ENCODE peak calls at places on chromosomes 6 and 20, in five cellular contexts. P is mucosa of descending colon, C is astrocyte of the cerebellum, Y is cardiac fibroblast, X is fibroblast of mammary gland. B is an unnamed sample.

GRCh38 chr6:40956871-40957270 is 82.2 kb downstream of the UNC5CL start:
- DNase-seq in P (no peak), C (no peak), Y (no peak), X (peak; percentile 24), B (no peak)

GRCh38 chr20:9068896-9069663 is at the start of gene PLCB4:
- DNase-seq in P (peak; percentile 77), C (no peak), Y (peak; percentile 20), X (peak; percentile 25), B (peak; percentile 36)

GRCh38 chr6:26056583-26057350 is 30.5 kb upstream of the HFE start:
- DNase-seq in P (peak; percentile 64), C (no peak), Y (peak; percentile 35), X (peak; percentile 31), B (peak; percentile 59)

GRCh38 chr20:4814696-4815252 is 93.1 kb downstream of the PRND start:
- DNase-seq in P (peak; percentile 52), C (no peak), Y (no peak), X (no peak), B (no peak)

GRCh38 chr6:39669117-39669690 is 56.0 kb downstream of the KIF6 start:
- DNase-seq in P (no peak), C (peak; percentile 46), Y (no peak), X (no peak), B (peak; percentile 71)

GRCh38 chr20:59439243-59439642 is 138.8 kb downstream of the EDN3 start:
- DNase-seq in P (no peak), C (no peak), Y (no peak), X (no peak), B (no peak)

GRCh38 chr6:7726416-7727149 is 684 bp downstream of the BMP6 start:
- DNase-seq in P (no peak), C (no peak), Y (peak; percentile 12), X (no peak), B (no peak)

GRCh38 chr6:11613858-11614257 is 76.3 kb downstream of the TMEM170B start:
- DNase-seq in P (no peak), C (peak; percentile 94), Y (peak; percentile 81), X (peak; percentile 76), B (peak; percentile 97)

GRCh38 chr20:1373614-1374013 is 19.2 kb downstream of the FKBP1A start:
- DNase-seq in P (peak; percentile 1), C (no peak), Y (no peak), X (no peak), B (no peak)

GRCh38 chr20:50957276-50957675 is 1.1 kb downstream of the DPM1 start:
- DNase-seq in P (no peak), C (no peak), Y (peak; percentile 49), X (peak; percentile 27), B (no peak)

GRCh38 chr20:50957798-50958732 is at the start of gene DPM1:
- DNase-seq in P (peak; percentile 93), C (no peak), Y (peak; percentile 94), X (peak; percentile 90), B (peak; percentile 95)

GRCh38 chr20:50959543-50960126 is 1.0 kb downstream of the MOCS3 start:
- DNase-seq in P (no peak), C (no peak), Y (no peak), X (no peak), B (no peak)

GRCh38 chr20:50953821-50954220 is 4.5 kb downstream of the DPM1 start:
- DNase-seq in P (no peak), C (no peak), Y (no peak), X (no peak), B (no peak)

DNA sequence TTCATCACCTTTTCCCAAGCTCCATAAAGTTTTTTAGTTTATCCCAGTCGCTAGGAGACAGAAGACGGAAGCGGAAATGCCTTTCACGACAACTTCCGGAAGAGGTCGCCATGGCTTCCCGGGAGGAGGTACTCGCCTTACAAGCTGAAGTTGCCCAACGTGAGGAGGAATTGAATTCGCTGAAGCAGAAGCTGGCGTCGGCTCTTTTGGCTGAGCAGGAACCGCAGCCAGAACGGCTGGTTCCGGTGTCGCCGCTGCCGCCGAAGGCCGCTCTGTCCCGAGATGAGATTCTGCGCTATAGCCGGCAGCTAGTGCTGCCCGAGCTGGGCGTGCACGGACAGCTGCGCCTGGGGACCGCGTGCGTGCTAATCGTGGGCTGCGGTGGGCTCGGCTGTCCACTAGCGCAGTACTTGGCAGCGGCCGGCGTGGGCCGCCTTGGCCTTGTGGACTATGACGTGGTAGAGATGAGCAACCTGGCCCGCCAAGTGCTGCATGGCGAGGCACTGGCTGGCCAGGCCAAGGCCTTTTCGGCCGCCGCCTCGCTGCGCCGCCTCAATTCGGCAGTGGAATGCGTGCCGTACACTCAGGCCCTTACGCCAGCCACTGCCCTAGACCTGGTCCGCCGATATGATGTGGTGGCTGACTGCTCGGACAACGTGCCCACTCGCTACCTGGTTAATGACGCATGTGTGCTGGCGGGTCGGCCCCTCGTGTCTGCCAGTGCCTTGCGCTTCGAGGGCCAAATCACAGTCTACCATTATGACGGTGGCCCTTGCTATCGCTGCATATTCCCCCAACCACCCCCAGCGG is at the start of gene MOCS3:
- DNase-seq in P (peak; percentile 88), C (peak; percentile 87), Y (peak; percentile 96), X (peak; percentile 93), B (no peak)
- TF ChIP-seq CTCF in P (no peak), C (no peak), Y (no peak), X (no peak), B (no peak)

DNA sequence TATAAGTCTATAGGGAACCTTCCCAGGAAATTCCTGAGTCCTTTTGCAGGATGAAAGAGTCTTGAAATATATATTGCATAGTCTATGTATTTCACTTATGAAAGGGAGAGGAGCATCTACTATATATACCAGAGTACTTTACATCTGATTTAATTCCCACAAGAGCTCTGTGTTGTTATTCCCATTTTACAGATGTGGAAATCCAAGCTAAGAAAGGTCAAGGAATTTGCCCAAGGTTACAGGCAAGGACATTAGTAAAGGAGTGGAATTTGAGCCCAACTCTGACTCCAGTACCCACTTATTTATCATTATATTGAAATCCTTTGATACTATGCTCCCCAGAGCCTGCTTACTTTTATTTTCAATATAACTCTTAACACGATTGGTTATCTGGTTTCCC is 2.6 kb downstream of the SESN1 start:
- DNase-seq in P (no peak), C (no peak), Y (no peak), X (no peak), B (no peak)
- H3K4me3 ChIP-seq in P (no peak overlapping the region), C (peak overlapping the region; percentile 79), Y (no peak overlapping the region), X (peak overlapping the region; percentile 86), B (peak overlapping the region; percentile 69)

GRCh38 chr6:105112577-105112976 is 67.2 kb downstream of the POPDC3 start:
- DNase-seq in P (no peak), C (no peak), Y (peak; percentile 5), X (peak; percentile 22), B (no peak)
- TF ChIP-seq CTCF in P (no peak), C (no peak), Y (peak; percentile 10), X (peak; percentile 16), B (no peak)

GRCh38 chr20:6053064-6053775 is 640 bp downstream of the LRRN4 start:
- DNase-seq in P (no peak), C (no peak), Y (no peak), X (no peak), B (no peak)
- H3K4me3 ChIP-seq in P (no peak overlapping the region), C (no peak overlapping the region), Y (no peak overlapping the region), X (no peak overlapping the region), B (no peak overlapping the region)

GRCh38 chr20:18057106-18057993 is at the start of gene OVOL2:
- DNase-seq in P (peak; percentile 96), C (no peak), Y (no peak), X (no peak), B (no peak)

GRCh38 chr20:18057994-18058349 is 256 bp upstream of the OVOL2 start:
- DNase-seq in P (no peak), C (no peak), Y (no peak), X (no peak), B (no peak)

GRCh38 chr20:18056174-18057105 is 1.3 kb downstream of the OVOL2 start:
- DNase-seq in P (peak; percentile 81), C (no peak), Y (no peak), X (no peak), B (no peak)

GRCh38 chr20:18059603-18060002 is 1.9 kb upstream of the OVOL2 start:
- DNase-seq in P (no peak), C (no peak), Y (no peak), X (no peak), B (no peak)

DNA sequence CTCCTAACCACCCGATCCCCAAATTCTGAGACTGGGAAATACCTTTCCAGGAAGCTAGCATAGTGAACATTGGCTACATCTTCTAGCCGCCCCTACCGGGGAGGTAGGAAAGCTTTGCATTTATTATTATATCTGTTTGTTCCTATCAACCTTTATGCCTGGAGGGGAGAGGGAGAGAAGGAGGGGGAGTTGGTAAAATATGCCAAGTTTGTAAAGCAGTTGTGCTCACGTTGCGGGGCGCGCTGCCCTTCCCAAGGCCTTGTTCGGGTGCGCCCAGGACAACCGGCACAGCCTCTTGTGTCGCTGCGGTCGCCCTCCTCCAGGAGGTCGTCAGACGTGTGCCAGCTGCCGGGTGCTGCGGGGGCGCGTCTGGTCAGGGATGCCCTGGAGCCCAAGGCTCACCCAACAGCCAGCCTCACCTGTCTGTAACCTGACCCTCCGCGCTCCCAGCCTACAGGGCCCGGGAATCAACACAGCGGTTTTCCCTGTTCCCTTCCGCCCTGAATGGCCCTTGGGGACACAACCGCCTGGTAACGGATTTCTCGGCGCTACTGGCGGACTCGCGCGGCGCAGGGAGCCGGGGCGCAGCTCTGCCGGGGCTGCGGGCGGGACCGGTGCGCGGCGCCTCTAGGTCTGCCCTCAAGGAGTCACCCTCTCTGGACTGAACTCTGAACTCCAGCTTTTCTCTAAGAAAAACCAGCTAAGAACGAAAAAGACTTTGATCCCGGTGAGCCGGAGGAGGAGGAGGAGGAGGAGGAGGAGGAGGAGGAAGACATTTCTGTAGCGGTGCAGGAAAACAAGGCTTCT is 1.1 kb upstream of the OVOL2 start:
- DNase-seq in P (peak; percentile 57), C (no peak), Y (no peak), X (no peak), B (no peak)
- TF ChIP-seq CTCF in P (no peak), C (no peak), Y (no peak), X (no peak), B (no peak)

DNA sequence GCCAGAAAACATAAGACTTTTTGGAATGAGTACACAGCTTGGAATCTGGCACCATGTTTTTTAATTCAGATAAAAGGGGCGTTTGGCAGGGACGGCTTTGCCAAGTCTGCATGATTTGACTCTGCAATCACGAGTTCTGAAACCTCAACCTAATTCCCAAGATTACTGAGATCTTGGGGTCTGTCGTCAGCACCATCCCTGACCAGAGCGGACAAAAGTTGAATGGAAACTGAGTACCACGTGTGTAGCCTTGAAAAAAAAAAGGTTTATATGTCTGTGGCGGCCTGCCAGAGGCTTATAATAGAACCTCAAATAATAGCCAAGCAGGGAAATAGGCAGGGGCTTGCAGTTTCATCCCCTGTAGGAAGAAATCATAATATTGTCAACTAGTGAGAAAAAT is 119.0 kb upstream of the ARID1B start:
- DNase-seq in P (no peak), C (peak; percentile 93), Y (peak; percentile 97), X (peak; percentile 75), B (peak; percentile 88)
- H3K4me3 ChIP-seq in P (no peak overlapping the region), C (no peak overlapping the region), Y (no peak overlapping the region), X (no peak overlapping the region), B (no peak overlapping the region)

DNA sequence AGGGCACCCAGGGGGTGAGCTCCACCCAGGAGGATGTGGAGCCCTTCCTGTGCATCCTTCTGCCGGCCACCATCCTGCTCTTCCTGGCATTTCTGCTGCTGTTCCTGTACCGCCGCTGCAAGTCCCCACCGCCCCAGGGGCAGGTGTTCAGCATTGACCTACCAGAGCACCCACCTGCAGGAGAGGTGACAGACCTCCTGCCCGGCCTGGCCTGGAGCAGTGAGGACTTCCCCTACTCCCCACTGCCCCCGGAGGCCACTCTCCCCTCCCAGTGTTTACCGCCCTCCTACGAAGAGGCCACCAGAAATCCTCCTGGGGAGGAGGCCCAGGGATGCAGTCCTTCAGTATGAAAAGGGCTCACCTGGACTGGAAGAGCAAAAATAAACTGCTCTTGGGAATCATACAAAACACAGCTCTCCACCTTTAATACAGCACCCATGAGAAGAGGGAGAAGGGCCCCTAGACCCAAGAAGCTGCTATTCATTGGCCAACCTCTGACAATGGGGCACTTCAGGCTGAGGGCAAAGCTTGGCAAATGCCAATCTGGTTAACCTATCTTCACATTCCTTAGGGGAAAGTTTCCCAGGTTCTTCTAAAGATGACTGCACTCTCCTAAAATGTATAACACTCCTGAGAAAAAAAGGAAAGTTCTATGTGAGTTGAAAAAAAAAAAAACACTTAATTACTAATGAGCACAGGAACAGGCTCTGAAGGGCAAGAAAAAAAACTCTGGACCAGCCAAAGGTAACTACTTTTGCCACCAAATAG is 5.0 kb downstream of the SMIM28 start:
- DNase-seq in P (no peak), C (no peak), Y (no peak), X (no peak), B (no peak)
- TF ChIP-seq CTCF in P (no peak), C (no peak), Y (no peak), X (no peak), B (no peak)

B was measured in astrocyte of the spinal cord.